ENCODE peak calls at places on chromosome 18, in seven cellular contexts. Q, I, A, Z, X, O and W are unnamed samples.

GRCh38 chr18:59902180-59902992 is 2.6 kb downstream of the PMAIP1 start:
- DNase-seq in X (no peak), Z (no peak), A (no peak), I (peak), Q (no peak), O (peak), W (peak)

GRCh38 chr18:9025104-9025838 is 77.2 kb upstream of the NDUFV2 start:
- DNase-seq in Q (peak), I (peak), A (no peak), X (no peak), Z (peak), O (peak), W (peak)

GRCh38 chr18:53457068-53457467 is 767.4 kb downstream of the MBD2 start:
- DNase-seq in A (no peak), I (no peak), O (no peak), Q (no peak), X (no peak), Z (peak), W (no peak)

GRCh38 chr18:48342125-48342524 is 67.1 kb downstream of the ZBTB7C start:
- DNase-seq in X (no peak), I (no peak), Z (no peak), Q (no peak), A (no peak), O (no peak), W (no peak)

GRCh38 chr18:37548679-37549289 is 16.8 kb downstream of the CELF4 start:
- DNase-seq in O (no peak), X (no peak), A (no peak), Q (no peak), Z (no peak), I (no peak), W (no peak)

GRCh38 chr18:2991241-2991640 is 21.7 kb downstream of the LPIN2 start:
- DNase-seq in O (no peak), A (no peak), Q (no peak), I (no peak), X (no peak), Z (no peak), W (no peak)

GRCh38 chr18:42446195-42446594 is 491.2 kb downstream of the PIK3C3 start:
- DNase-seq in Z (peak), I (no peak), Q (peak), O (peak), X (no peak), A (no peak), W (no peak)

GRCh38 chr18:11259421-11259820 is 110.1 kb upstream of the PIEZO2 start:
- DNase-seq in A (no peak), Z (no peak), Q (no peak), I (no peak), X (peak), O (no peak), W (no peak)

GRCh38 chr18:37505321-37505720 is 60.3 kb downstream of the CELF4 start:
- DNase-seq in Q (no peak), Z (no peak), I (no peak), A (no peak), O (no peak), X (no peak), W (no peak)

GRCh38 chr18:7417742-7418141 is 149.4 kb upstream of the PTPRM start:
- DNase-seq in I (peak), O (peak), A (no peak), Z (peak), X (no peak), Q (peak), W (peak)

GRCh38 chr18:47036298-47036874 is 965 bp upstream of the ELOA2 start:
- DNase-seq in O (peak), Q (peak), I (peak), X (peak), A (no peak), Z (peak), W (peak)

GRCh38 chr18:79488311-79489047 is 92.7 kb downstream of the NFATC1 start:
- DNase-seq in X (no peak), Q (no peak), A (no peak), O (no peak), Z (no peak), I (no peak), W (no peak)